ENCODE peak calls at places on chromosomes 16 and 17, in ten cellular contexts. D is stimulated activated CD4-positive, alpha-beta T cell treated with anti-CD3 and anti-CD28 coated beads, Interleukin-1b, Interleukin-23, amount 100 ng/mL, for 4 hours; F is activated T-helper 9 cell treated with anti-CD3 and anti-CD28 coated beads, Interleukin-2, amount 50 U/mL, for 16 hours; G is AG10803; Y is A549; W is cerebellar cortex; B is stimulated activated naive CD4-positive, alpha-beta T cell; L is esophagus muscularis mucosa; H is HCT116; C is stimulated activated naive CD8-positive, alpha-beta T cell treated with anti-CD3 and anti-CD28 coated beads, Interleukin-15, amount 100 ng/mL, for 72 hours. E is an unnamed sample.

GRCh38 chr16:278863-279366 is 1.5 kb upstream of the ARHGDIG start:
- DNase-seq in D (no peak), F (no peak), G (no peak), Y (no peak), W (peak), B (peak), L (no peak), H (no peak), C (peak), E (no peak)

GRCh38 chr17:67810464-67810863 is 14.8 kb upstream of the BPTF start:
- DNase-seq in D (no peak), F (no peak), G (no peak), Y (no peak), W (no peak), B (no peak), L (no peak), H (no peak), C (no peak), E (no peak)

GRCh38 chr16:680967-681745 is 946 bp downstream of the STUB1 start:
- DNase-seq in D (no peak), F (no peak), G (peak), Y (no peak), W (no peak), B (no peak), L (no peak), H (no peak), C (no peak), E (peak)

GRCh38 chr17:67449065-67449464 is 72.0 kb downstream of the PITPNC1 start:
- DNase-seq in D (no peak), F (no peak), G (no peak), Y (no peak), W (no peak), B (no peak), L (no peak), H (no peak), C (no peak), E (no peak)

GRCh38 chr16:20674684-20675487 is 22.6 kb downstream of the ACSM1 start:
- DNase-seq in D (no peak), F (no peak), G (no peak), Y (no peak), W (no peak), B (no peak), L (no peak), H (no peak), C (no peak), E (no peak)

GRCh38 chr16:49457196-49457595 is 83.6 kb downstream of the C16orf78 start:
- DNase-seq in D (no peak), F (no peak), G (no peak), Y (no peak), W (no peak), B (no peak), L (no peak), H (no peak), C (no peak), E (no peak)

GRCh38 chr17:27635275-27635823 is 4.4 kb downstream of the LGALS9 start:
- DNase-seq in D (no peak), F (no peak), G (no peak), Y (no peak), W (no peak), B (no peak), L (no peak), H (no peak), C (no peak), E (no peak)

GRCh38 chr16:66661210-66661560 is 35.4 kb downstream of the CMTM4 start:
- DNase-seq in D (no peak), F (no peak), G (no peak), Y (no peak), W (peak), B (no peak), L (no peak), H (no peak), C (no peak), E (no peak)

GRCh38 chr17:31825961-31826691 is 32.9 kb downstream of the COPRS start:
- DNase-seq in D (no peak), F (no peak), G (peak), Y (no peak), W (peak), B (no peak), L (no peak), H (no peak), C (no peak), E (peak)

GRCh38 chr17:44007346-44008204 is 3.2 kb downstream of the NAGS start:
- DNase-seq in D (no peak), F (no peak), G (no peak), Y (no peak), W (no peak), B (peak), L (no peak), H (no peak), C (no peak), E (no peak)

GRCh38 chr16:85283305-85284050 is 171.2 kb upstream of the CIBAR2 start:
- DNase-seq in D (no peak), F (no peak), G (no peak), Y (no peak), W (no peak), B (no peak), L (no peak), H (no peak), C (no peak), E (no peak)

GRCh38 chr16:51243836-51244483 is 92.9 kb upstream of the SALL1 start:
- DNase-seq in D (no peak), F (no peak), G (no peak), Y (peak), W (no peak), B (no peak), L (no peak), H (no peak), C (no peak), E (no peak)

GRCh38 chr17:4895676-4896331 is 3.5 kb upstream of the C17orf107 start:
- DNase-seq in D (no peak), F (no peak), G (no peak), Y (no peak), W (no peak), B (no peak), L (no peak), H (no peak), C (no peak), E (peak)

GRCh38 chr16:64540449-64540848 is 581.4 kb downstream of the CDH11 start:
- DNase-seq in D (no peak), F (no peak), G (no peak), Y (no peak), W (no peak), B (no peak), L (no peak), H (no peak), C (no peak), E (no peak)

GRCh38 chr17:19645608-19646250 is 2.8 kb upstream of the ALDH3A2 start:
- DNase-seq in D (peak), F (peak), G (no peak), Y (peak), W (peak), B (peak), L (no peak), H (no peak), C (peak), E (no peak)

GRCh38 chr17:14098246-14098645 is 28.9 kb downstream of the COX10 start:
- DNase-seq in D (no peak), F (no peak), G (no peak), Y (no peak), W (no peak), B (no peak), L (no peak), H (no peak), C (no peak), E (no peak)

GRCh38 chr16:89489040-89489721 is 1.2 kb downstream of the ANKRD11 start:
- DNase-seq in D (peak), F (peak), G (peak), Y (peak), W (peak), B (peak), L (peak), H (peak), C (peak), E (peak)

GRCh38 chr17:31824771-31825360 is 34.2 kb downstream of the COPRS start:
- DNase-seq in D (no peak), F (no peak), G (peak), Y (no peak), W (no peak), B (no peak), L (no peak), H (no peak), C (no peak), E (peak)

GRCh38 chr16:24986512-24987303 is 28.5 kb downstream of the ARHGAP17 start:
- DNase-seq in D (no peak), F (no peak), G (peak), Y (peak), W (peak), B (no peak), L (no peak), H (no peak), C (no peak), E (peak)

GRCh38 chr16:66131156-66131807 is 235.2 kb upstream of the CDH5 start:
- DNase-seq in D (no peak), F (no peak), G (peak), Y (no peak), W (no peak), B (no peak), L (no peak), H (no peak), C (no peak), E (no peak)

GRCh38 chr16:19135896-19136438 is 22.2 kb downstream of the ITPRIPL2 start:
- DNase-seq in D (no peak), F (no peak), G (peak), Y (peak), W (no peak), B (no peak), L (no peak), H (no peak), C (no peak), E (peak)

GRCh38 chr17:78396436-78397335 is 18.2 kb downstream of the PGS1 start:
- DNase-seq in D (no peak), F (no peak), G (no peak), Y (no peak), W (no peak), B (no peak), L (no peak), H (no peak), C (no peak), E (no peak)

GRCh38 chr17:60640503-60640902 is 37.1 kb upstream of the BCAS3 start:
- DNase-seq in D (no peak), F (no peak), G (peak), Y (peak), W (peak), B (no peak), L (no peak), H (no peak), C (no peak), E (no peak)

GRCh38 chr17:81200201-81200600 is 22.6 kb downstream of the CEP131 start:
- DNase-seq in D (no peak), F (no peak), G (no peak), Y (no peak), W (no peak), B (no peak), L (no peak), H (no peak), C (no peak), E (no peak)

GRCh38 chr17:2695243-2695960 is 16.2 kb downstream of the CLUH start:
- DNase-seq in D (no peak), F (no peak), G (no peak), Y (no peak), W (no peak), B (no peak), L (no peak), H (no peak), C (no peak), E (no peak)

GRCh38 chr16:56480776-56481467 is 29.6 kb downstream of the OGFOD1 start:
- DNase-seq in D (no peak), F (no peak), G (no peak), Y (no peak), W (no peak), B (no peak), L (no peak), H (no peak), C (no peak), E (no peak)

GRCh38 chr17:3030096-3030495 is 33.3 kb downstream of the OR1D5 start:
- DNase-seq in D (no peak), F (no peak), G (peak), Y (no peak), W (no peak), B (no peak), L (no peak), H (no peak), C (no peak), E (peak)

GRCh38 chr17:60065136-60065535 is 13.6 kb downstream of the HEATR6 start:
- DNase-seq in D (no peak), F (no peak), G (no peak), Y (no peak), W (no peak), B (no peak), L (no peak), H (no peak), C (no peak), E (no peak)

GRCh38 chr16:89720859-89721643 is at the start of the genes VPS9D1 and ZNF276:
- DNase-seq in D (peak), F (peak), G (peak), Y (peak), W (peak), B (peak), L (peak), H (peak), C (peak), E (peak)

E was measured in foreskin fibroblast.